ENCODE peak calls at places on chromosomes 1 and 21, in seven cellular contexts. S, A, Y, Q, D, F and W are unnamed samples.

GRCh38 chr1:8662380-8663072 is 154.9 kb downstream of the RERE start:
- DNase-seq in Y (peak; percentile 67), Q (no peak), S (no peak), A (no peak), F (no peak), D (no peak), W (no peak)

GRCh38 chr1:51561702-51562101 is 42.6 kb upstream of the EPS15 start:
- DNase-seq in F (no peak), Y (no peak), S (no peak), A (no peak), D (no peak), Q (no peak), W (no peak)

GRCh38 chr1:1118893-1119220 is 3.0 kb upstream of the C1orf159 start:
- DNase-seq in F (no peak), D (no peak), A (no peak), S (no peak), Y (no peak), Q (no peak), W (no peak)

GRCh38 chr1:111990026-111990877 is 784 bp upstream of the KCND3 start:
- DNase-seq in F (no peak), A (no peak), D (no peak), Q (no peak), Y (peak; percentile 21), S (no peak), W (no peak)

GRCh38 chr21:38712076-38712475 is 93.7 kb upstream of the ETS2 start:
- DNase-seq in Y (peak; percentile 44), F (no peak), S (peak; percentile 68), D (peak; percentile 22), Q (no peak), A (peak; percentile 31), W (peak; percentile 60)

GRCh38 chr21:36750579-36750959 is 51.7 kb downstream of the SIM2 start:
- DNase-seq in Y (no peak), A (no peak), D (no peak), Q (no peak), F (no peak), S (no peak), W (no peak)

GRCh38 chr1:86714159-86714558 is 9.8 kb downstream of the SH3GLB1 start:
- DNase-seq in D (no peak), A (no peak), Q (no peak), S (no peak), F (no peak), Y (no peak), W (no peak)

GRCh38 chr1:225424562-225425210 is 3.2 kb downstream of the LBR start:
- DNase-seq in Q (no peak), D (no peak), A (no peak), F (no peak), S (no peak), Y (peak; percentile 15), W (no peak)

GRCh38 chr1:222754386-222755139 is 17.6 kb downstream of the FAM177B start:
- DNase-seq in F (no peak), A (no peak), D (no peak), Y (peak; percentile 85), Q (no peak), S (no peak), W (no peak)

GRCh38 chr1:115670476-115671175 is 28.9 kb downstream of the VANGL1 start:
- DNase-seq in Q (no peak), F (no peak), D (no peak), S (peak; percentile 46), Y (no peak), A (no peak), W (no peak)

GRCh38 chr1:121417289-121417955 is 232.6 kb downstream of the SRGAP2C start:
- DNase-seq in Y (peak; percentile 72), A (no peak), F (no peak), Q (no peak), D (no peak), S (no peak), W (peak; percentile 71)

GRCh38 chr1:226111109-226111864 is 48.8 kb downstream of the H3-3A start:
- DNase-seq in F (no peak), S (no peak), Y (no peak), Q (peak; percentile 86), A (no peak), D (peak; percentile 85), W (no peak)

GRCh38 chr1:99956755-99957154 is 13.0 kb upstream of the SLC35A3 start:
- DNase-seq in Q (no peak), F (no peak), A (no peak), Y (no peak), D (no peak), S (peak; percentile 82), W (no peak)

GRCh38 chr1:10057305-10057704 is 24.5 kb downstream of the UBE4B start:
- DNase-seq in S (no peak), A (no peak), Q (no peak), D (no peak), F (no peak), Y (no peak), W (no peak)

GRCh38 chr1:10060311-10061100 is 27.7 kb downstream of the UBE4B start:
- DNase-seq in A (no peak), F (no peak), S (peak; percentile 16), Y (no peak), D (no peak), Q (no peak), W (no peak)

GRCh38 chr1:10056599-10056987 is 23.8 kb downstream of the UBE4B start:
- DNase-seq in D (no peak), A (no peak), S (no peak), Y (no peak), F (no peak), Q (peak; percentile 37), W (no peak)

GRCh38 chr1:10059329-10059691 is 26.6 kb downstream of the UBE4B start:
- DNase-seq in D (no peak), Q (no peak), S (no peak), Y (no peak), F (no peak), A (no peak), W (no peak)

DNA sequence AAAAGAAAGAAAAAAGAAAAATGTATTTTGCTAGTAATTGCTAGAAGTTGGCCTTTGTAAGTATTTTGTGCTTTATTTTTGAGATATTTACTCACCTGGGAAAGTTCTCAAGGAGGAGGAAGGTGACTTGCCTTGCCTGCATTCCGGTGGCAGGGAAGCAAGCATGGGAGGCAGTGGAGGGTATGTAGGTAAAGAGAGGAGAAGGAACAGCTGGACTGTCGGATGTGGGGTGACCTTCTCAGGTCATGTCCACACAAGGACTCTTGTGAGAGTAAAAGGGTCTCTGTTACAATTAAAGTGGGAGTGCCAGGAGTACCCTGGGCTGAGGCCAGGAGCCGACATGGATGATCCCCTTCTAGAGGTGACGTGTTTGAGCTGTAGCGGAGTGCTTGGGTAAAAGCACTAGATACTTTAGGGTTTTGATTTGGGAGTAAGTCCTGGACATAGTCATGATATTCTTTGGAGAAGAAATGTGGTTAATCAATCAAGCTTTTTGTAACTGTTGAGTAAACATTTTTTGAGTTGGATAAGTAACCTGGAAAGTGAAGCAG is 25.1 kb downstream of the UBE4B start:
- DNase-seq in D (no peak), Y (no peak), S (no peak), Q (no peak), F (no peak), A (no peak), W (no peak)
- H3K27ac ChIP-seq in D (no peak overlapping the region), Y (no peak overlapping the region), S (no peak overlapping the region), Q (no peak overlapping the region), F (no peak overlapping the region), A (no peak overlapping the region), W (no peak overlapping the region)

GRCh38 chr1:6035265-6035664 is 10.4 kb upstream of the KCNAB2 start:
- DNase-seq in Q (no peak), Y (no peak), F (no peak), S (no peak), A (no peak), D (no peak), W (no peak)

GRCh38 chr1:6034750-6035096 is 11.0 kb upstream of the KCNAB2 start:
- DNase-seq in A (no peak), S (no peak), D (no peak), F (no peak), Q (no peak), Y (no peak), W (no peak)

GRCh38 chr1:6030547-6031261 is 15.0 kb upstream of the KCNAB2 start:
- DNase-seq in F (no peak), S (no peak), A (no peak), D (no peak), Q (no peak), Y (no peak), W (peak; percentile 56)

GRCh38 chr1:6033986-6034749 is 11.5 kb upstream of the KCNAB2 start:
- DNase-seq in F (no peak), Q (no peak), A (no peak), S (peak; percentile 30), D (peak; percentile 12), Y (peak; percentile 15), W (peak; percentile 56)

GRCh38 chr1:6033124-6033523 is 12.6 kb upstream of the KCNAB2 start:
- DNase-seq in D (no peak), Y (no peak), F (no peak), S (no peak), Q (no peak), A (no peak), W (no peak)
- H4K20me1 ChIP-seq in D (no peaks in the 10 kb centered on the region), Y (no peaks in the 10 kb centered on the region), F (peaks cover 11% of the 10 kb centered on the region), S (no peaks in the 10 kb centered on the region), Q (peaks cover 13% of the 10 kb centered on the region), A (no peaks in the 10 kb centered on the region), W (peaks cover 30% of the 10 kb centered on the region)

GRCh38 chr1:37998913-37999433 is 6.3 kb downstream of the FHL3 start:
- DNase-seq in D (no peak), Y (no peak), Q (no peak), S (no peak), F (no peak), A (no peak), W (peak; percentile 57)
- H3K27ac ChIP-seq in D (no peak overlapping the region), Y (peak overlapping the region; percentile 48), Q (no peak overlapping the region), S (peak overlapping the region; percentile 99), F (peak overlapping the region; percentile 56), A (peak overlapping the region; percentile 83), W (no peak overlapping the region)

GRCh38 chr1:54289061-54289938 is 89.3 kb downstream of the MRPL37 start:
- DNase-seq in D (no peak), Q (no peak), Y (no peak), A (no peak), F (no peak), S (no peak), W (no peak)

GRCh38 chr1:54285815-54286214 is 85.8 kb downstream of the MRPL37 start:
- DNase-seq in Y (no peak), Q (no peak), D (no peak), F (no peak), A (no peak), S (no peak), W (no peak)

GRCh38 chr1:54289939-54290233 is 89.9 kb downstream of the MRPL37 start:
- DNase-seq in Y (no peak), Q (no peak), F (no peak), S (no peak), D (no peak), A (no peak), W (no peak)

GRCh38 chr1:54287176-54287650 is 87.2 kb downstream of the MRPL37 start:
- DNase-seq in Y (peak; percentile 65), F (no peak), A (no peak), D (peak; percentile 15), Q (no peak), S (peak; percentile 65), W (no peak)

GRCh38 chr1:54287821-54288220 is 87.9 kb downstream of the MRPL37 start:
- DNase-seq in A (no peak), D (no peak), F (no peak), Y (no peak), Q (no peak), S (no peak), W (no peak)
- H4K20me1 ChIP-seq in A (no peaks in the 10 kb centered on the region), D (peaks cover 7% of the 10 kb centered on the region), F (no peaks in the 10 kb centered on the region), Y (no peaks in the 10 kb centered on the region), Q (peaks cover 6% of the 10 kb centered on the region), S (no peaks in the 10 kb centered on the region), W (no peaks in the 10 kb centered on the region)